ENCODE peak calls at places on chromosome 21, in ten cellular contexts. One of them, this sample, is unnamed. For H3K4me1, the result is how much of the 10 kb centered on the place peaks cover.

GRCh38 chr21:25970254-25970930 is 200.2 kb downstream of the APP start:
- DNase-seq in neural progenitor cell: no peak
- DNase-seq in tibial nerve: no peak
- DNase-seq in adrenal gland: no peak
- DNase-seq in fibroblast of lung: no peak
- DNase-seq in A549: no peak
- DNase-seq in CD8-positive, alpha-beta memory T cell: no peak
- DNase-seq in esophagus muscularis mucosa: no peak
- DNase-seq in SJSA1: no peak
- DNase-seq in RWPE2: no peak
- DNase-seq in this sample: peak

GRCh38 chr21:15293251-15293650 is 228.5 kb upstream of the NRIP1 start:
- DNase-seq in adrenal gland: no peak
- DNase-seq in SJSA1: peak
- DNase-seq in CD8-positive, alpha-beta memory T cell: no peak
- DNase-seq in esophagus muscularis mucosa: no peak
- DNase-seq in RWPE2: no peak
- DNase-seq in fibroblast of lung: peak
- DNase-seq in neural progenitor cell: no peak
- DNase-seq in tibial nerve: no peak
- DNase-seq in A549: peak
- DNase-seq in this sample: no peak

GRCh38 chr21:43364851-43365424 is 62.0 kb downstream of the SIK1 start:
- DNase-seq in fibroblast of lung: no peak
- DNase-seq in CD8-positive, alpha-beta memory T cell: no peak
- DNase-seq in adrenal gland: no peak
- DNase-seq in neural progenitor cell: no peak
- DNase-seq in RWPE2: no peak
- DNase-seq in A549: no peak
- DNase-seq in SJSA1: no peak
- DNase-seq in tibial nerve: no peak
- DNase-seq in esophagus muscularis mucosa: no peak
- DNase-seq in this sample: no peak

GRCh38 chr21:25296239-25296638 is 311.0 kb downstream of the MRPL39 start:
- DNase-seq in SJSA1: no peak
- DNase-seq in neural progenitor cell: no peak
- DNase-seq in RWPE2: no peak
- DNase-seq in esophagus muscularis mucosa: no peak
- DNase-seq in adrenal gland: peak
- DNase-seq in A549: no peak
- DNase-seq in tibial nerve: no peak
- DNase-seq in fibroblast of lung: peak
- DNase-seq in CD8-positive, alpha-beta memory T cell: no peak
- DNase-seq in this sample: no peak

GRCh38 chr21:14306143-14306907 is 76.6 kb downstream of the HSPA13 start:
- DNase-seq in A549: no peak
- DNase-seq in tibial nerve: no peak
- DNase-seq in neural progenitor cell: no peak
- DNase-seq in fibroblast of lung: peak
- DNase-seq in esophagus muscularis mucosa: no peak
- DNase-seq in SJSA1: no peak
- DNase-seq in RWPE2: no peak
- DNase-seq in CD8-positive, alpha-beta memory T cell: no peak
- DNase-seq in adrenal gland: no peak
- DNase-seq in this sample: no peak

GRCh38 chr21:28138272-28138671 is 854.4 kb downstream of the LTN1 start:
- DNase-seq in esophagus muscularis mucosa: no peak
- DNase-seq in tibial nerve: no peak
- DNase-seq in adrenal gland: no peak
- DNase-seq in SJSA1: no peak
- DNase-seq in neural progenitor cell: no peak
- DNase-seq in CD8-positive, alpha-beta memory T cell: no peak
- DNase-seq in fibroblast of lung: peak
- DNase-seq in RWPE2: no peak
- DNase-seq in A549: no peak
- DNase-seq in this sample: no peak

GRCh38 chr21:32257952-32258785 is 20.7 kb downstream of the MIS18A start:
- DNase-seq in neural progenitor cell: peak
- DNase-seq in esophagus muscularis mucosa: no peak
- DNase-seq in fibroblast of lung: peak
- DNase-seq in SJSA1: peak
- DNase-seq in adrenal gland: peak
- DNase-seq in tibial nerve: peak
- DNase-seq in RWPE2: no peak
- DNase-seq in A549: peak
- DNase-seq in CD8-positive, alpha-beta memory T cell: peak
- DNase-seq in this sample: peak

GRCh38 chr21:42187976-42188653 is 30.8 kb upstream of the ABCG1 start:
- DNase-seq in RWPE2: no peak
- DNase-seq in fibroblast of lung: no peak
- DNase-seq in CD8-positive, alpha-beta memory T cell: peak
- DNase-seq in esophagus muscularis mucosa: peak
- DNase-seq in SJSA1: no peak
- DNase-seq in adrenal gland: no peak
- DNase-seq in A549: no peak
- DNase-seq in neural progenitor cell: no peak
- DNase-seq in tibial nerve: no peak
- DNase-seq in this sample: no peak

GRCh38 chr21:37509802-37510393 is 143.3 kb downstream of the DYRK1A start:
- DNase-seq in CD8-positive, alpha-beta memory T cell: no peak
- DNase-seq in neural progenitor cell: no peak
- DNase-seq in tibial nerve: no peak
- DNase-seq in SJSA1: no peak
- DNase-seq in A549: no peak
- DNase-seq in adrenal gland: peak
- DNase-seq in RWPE2: no peak
- DNase-seq in fibroblast of lung: peak
- DNase-seq in esophagus muscularis mucosa: no peak
- DNase-seq in this sample: no peak

DNA sequence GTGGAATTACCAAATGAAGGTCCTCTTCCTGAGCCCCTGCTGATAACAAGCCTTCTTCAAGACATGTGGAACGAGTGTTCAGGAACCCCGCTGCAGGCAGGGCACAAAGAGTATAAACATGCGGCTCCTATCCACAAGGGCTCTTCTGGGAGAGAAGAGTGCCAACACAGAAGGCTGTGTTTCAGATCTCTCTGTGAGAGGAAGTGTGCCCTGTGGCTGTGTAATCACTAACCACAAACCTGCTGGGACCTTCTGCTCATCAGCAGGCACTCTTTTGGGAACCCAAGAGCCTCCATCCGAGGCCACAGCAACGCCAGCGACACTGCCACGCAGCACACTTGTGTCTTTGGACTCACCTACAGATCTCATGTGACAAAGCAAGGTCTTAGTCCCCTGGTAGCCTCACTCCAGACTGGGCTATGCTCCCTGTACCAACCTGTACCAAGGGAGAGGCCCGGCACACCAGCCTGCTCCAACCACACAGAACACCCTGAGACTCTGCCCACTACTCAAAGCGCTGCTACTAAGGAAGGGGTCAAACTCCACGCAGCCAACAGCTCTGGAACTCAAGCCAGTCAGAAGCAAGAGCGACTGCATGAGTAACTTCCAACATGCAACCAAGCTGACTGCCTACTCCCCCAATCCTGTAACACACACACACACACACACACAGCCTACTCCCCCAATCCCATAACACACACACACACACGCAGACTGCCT is 7.8 kb downstream of the PTTG1IP start:
- DNase-seq in esophagus muscularis mucosa: no peak
- DNase-seq in SJSA1: no peak
- DNase-seq in A549: no peak
- DNase-seq in RWPE2: no peak
- DNase-seq in tibial nerve: no peak
- DNase-seq in adrenal gland: no peak
- DNase-seq in fibroblast of lung: no peak
- DNase-seq in neural progenitor cell: no peak
- DNase-seq in CD8-positive, alpha-beta memory T cell: no peak
- DNase-seq in this sample: no peak
- H3K27ac ChIP-seq in esophagus muscularis mucosa: no peak
- H3K27ac ChIP-seq in SJSA1: no peak
- H3K27ac ChIP-seq in A549: peak
- H3K27ac ChIP-seq in RWPE2: no peak
- H3K27ac ChIP-seq in tibial nerve: no peak
- H3K27ac ChIP-seq in adrenal gland: no peak
- H3K27ac ChIP-seq in fibroblast of lung: no peak
- H3K27ac ChIP-seq in neural progenitor cell: no peak
- H3K27ac ChIP-seq in CD8-positive, alpha-beta memory T cell: no peak
- H3K27ac ChIP-seq in this sample: no peak

DNA sequence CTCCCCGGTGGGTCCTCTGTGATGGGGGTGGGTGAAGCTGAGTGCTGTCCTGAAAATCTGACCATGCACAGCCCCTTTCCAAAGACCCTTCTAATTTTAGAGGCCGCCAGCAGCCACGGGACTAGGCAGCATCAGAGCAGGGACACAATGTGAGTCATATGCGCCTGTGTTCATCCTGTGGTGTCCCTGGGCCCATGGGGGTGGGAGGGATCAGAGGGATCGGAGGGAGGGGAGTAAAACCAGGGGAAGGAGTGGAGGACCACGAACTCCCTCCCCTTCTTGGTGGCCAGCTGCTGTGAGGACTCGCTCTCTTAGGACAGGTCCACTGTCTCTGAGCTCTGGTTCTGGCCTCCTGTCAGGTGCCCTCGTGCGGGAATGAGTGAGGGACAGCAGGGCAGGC is 61.5 kb downstream of the ADARB1 start:
- DNase-seq in RWPE2: no peak
- DNase-seq in fibroblast of lung: no peak
- DNase-seq in adrenal gland: no peak
- DNase-seq in SJSA1: no peak
- DNase-seq in neural progenitor cell: no peak
- DNase-seq in A549: no peak
- DNase-seq in esophagus muscularis mucosa: no peak
- DNase-seq in tibial nerve: no peak
- DNase-seq in CD8-positive, alpha-beta memory T cell: no peak
- DNase-seq in this sample: no peak
- H3K4me1 ChIP-seq in RWPE2: under half
- H3K4me1 ChIP-seq in fibroblast of lung: under half
- H3K4me1 ChIP-seq in adrenal gland: under half
- H3K4me1 ChIP-seq in SJSA1: under half
- H3K4me1 ChIP-seq in neural progenitor cell: under half
- H3K4me1 ChIP-seq in A549: under half
- H3K4me1 ChIP-seq in esophagus muscularis mucosa: half or more
- H3K4me1 ChIP-seq in tibial nerve: under half
- H3K4me1 ChIP-seq in CD8-positive, alpha-beta memory T cell: under half
- H3K4me1 ChIP-seq in this sample: under half

GRCh38 chr21:18959817-18960216 is 556.2 kb upstream of the TMPRSS15 start:
- DNase-seq in CD8-positive, alpha-beta memory T cell: no peak
- DNase-seq in SJSA1: no peak
- DNase-seq in fibroblast of lung: no peak
- DNase-seq in A549: no peak
- DNase-seq in tibial nerve: no peak
- DNase-seq in adrenal gland: no peak
- DNase-seq in neural progenitor cell: no peak
- DNase-seq in RWPE2: no peak
- DNase-seq in esophagus muscularis mucosa: no peak
- DNase-seq in this sample: no peak
- H3K27ac ChIP-seq in CD8-positive, alpha-beta memory T cell: no peak
- H3K27ac ChIP-seq in SJSA1: no peak
- H3K27ac ChIP-seq in fibroblast of lung: no peak
- H3K27ac ChIP-seq in A549: no peak
- H3K27ac ChIP-seq in tibial nerve: no peak
- H3K27ac ChIP-seq in adrenal gland: no peak
- H3K27ac ChIP-seq in neural progenitor cell: no peak
- H3K27ac ChIP-seq in RWPE2: no peak
- H3K27ac ChIP-seq in esophagus muscularis mucosa: no peak
- H3K27ac ChIP-seq in this sample: no peak

GRCh38 chr21:36501589-36501892 is 21.6 kb upstream of the CLDN14 start:
- DNase-seq in adrenal gland: no peak
- DNase-seq in A549: no peak
- DNase-seq in RWPE2: no peak
- DNase-seq in tibial nerve: no peak
- DNase-seq in CD8-positive, alpha-beta memory T cell: no peak
- DNase-seq in esophagus muscularis mucosa: no peak
- DNase-seq in SJSA1: no peak
- DNase-seq in neural progenitor cell: no peak
- DNase-seq in fibroblast of lung: no peak
- DNase-seq in this sample: no peak

GRCh38 chr21:36506482-36506881 is 26.6 kb upstream of the CLDN14 start:
- DNase-seq in esophagus muscularis mucosa: no peak
- DNase-seq in fibroblast of lung: no peak
- DNase-seq in A549: no peak
- DNase-seq in neural progenitor cell: no peak
- DNase-seq in tibial nerve: no peak
- DNase-seq in SJSA1: no peak
- DNase-seq in CD8-positive, alpha-beta memory T cell: no peak
- DNase-seq in adrenal gland: no peak
- DNase-seq in RWPE2: no peak
- DNase-seq in this sample: no peak

GRCh38 chr21:36504067-36505058 is 24.4 kb upstream of the CLDN14 start:
- DNase-seq in esophagus muscularis mucosa: no peak
- DNase-seq in SJSA1: peak
- DNase-seq in RWPE2: no peak
- DNase-seq in fibroblast of lung: peak
- DNase-seq in CD8-positive, alpha-beta memory T cell: peak
- DNase-seq in A549: peak
- DNase-seq in neural progenitor cell: peak
- DNase-seq in tibial nerve: no peak
- DNase-seq in adrenal gland: peak
- DNase-seq in this sample: peak

GRCh38 chr21:36499578-36500471 is 19.9 kb upstream of the CLDN14 start:
- DNase-seq in CD8-positive, alpha-beta memory T cell: no peak
- DNase-seq in tibial nerve: no peak
- DNase-seq in fibroblast of lung: peak
- DNase-seq in esophagus muscularis mucosa: no peak
- DNase-seq in SJSA1: peak
- DNase-seq in adrenal gland: no peak
- DNase-seq in A549: no peak
- DNase-seq in RWPE2: peak
- DNase-seq in neural progenitor cell: no peak
- DNase-seq in this sample: peak

DNA sequence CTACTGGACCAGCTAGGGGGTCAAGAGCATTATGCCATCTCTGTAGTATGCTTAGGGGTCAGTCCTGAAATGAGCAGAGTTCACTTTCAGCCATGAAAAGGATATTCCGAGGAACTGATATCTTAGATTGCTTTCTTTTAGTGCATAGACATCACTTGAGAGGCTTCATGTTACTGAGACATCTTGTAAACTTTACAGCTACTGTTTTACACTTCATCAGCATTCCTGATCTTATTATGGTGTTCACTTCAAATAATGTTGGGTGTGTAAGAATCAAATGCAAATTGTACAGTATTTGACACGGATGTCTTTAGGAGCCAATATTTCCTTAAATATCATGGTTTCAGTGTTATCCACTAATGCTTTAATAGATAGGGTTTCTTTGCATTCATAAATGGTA is 22.4 kb upstream of the CLDN14 start:
- DNase-seq in neural progenitor cell: no peak
- DNase-seq in tibial nerve: no peak
- DNase-seq in RWPE2: no peak
- DNase-seq in CD8-positive, alpha-beta memory T cell: no peak
- DNase-seq in fibroblast of lung: no peak
- DNase-seq in A549: no peak
- DNase-seq in SJSA1: no peak
- DNase-seq in adrenal gland: no peak
- DNase-seq in esophagus muscularis mucosa: no peak
- DNase-seq in this sample: no peak
- H3K4me1 ChIP-seq in neural progenitor cell: under half
- H3K4me1 ChIP-seq in tibial nerve: under half
- H3K4me1 ChIP-seq in RWPE2: under half
- H3K4me1 ChIP-seq in CD8-positive, alpha-beta memory T cell: under half
- H3K4me1 ChIP-seq in fibroblast of lung: under half
- H3K4me1 ChIP-seq in A549: under half
- H3K4me1 ChIP-seq in SJSA1: under half
- H3K4me1 ChIP-seq in adrenal gland: under half
- H3K4me1 ChIP-seq in esophagus muscularis mucosa: under half
- H3K4me1 ChIP-seq in this sample: under half